ENCODE peak calls at places on chromosomes 2 and 18, in nine cellular contexts. One of them, this sample, is unnamed.

GRCh38 chr2:207935991-207936370 is 89.3 kb downstream of the PLEKHM3 start:
- DNase-seq in osteoblast: no peak
- DNase-seq in foreskin fibroblast: no peak
- DNase-seq in CD8-positive, alpha-beta T cell: no peak
- DNase-seq in lung: no peak
- DNase-seq in GM12865: no peak
- DNase-seq in IMR-90: no peak
- DNase-seq in mammary epithelial cell: no peak
- DNase-seq in brain microvascular endothelial cell: no peak
- DNase-seq in this sample: no peak

GRCh38 chr2:2846379-2847130 is 515.5 kb upstream of the MYT1L start:
- DNase-seq in CD8-positive, alpha-beta T cell: no peak
- DNase-seq in mammary epithelial cell: peak; percentile 5
- DNase-seq in IMR-90: no peak
- DNase-seq in foreskin fibroblast: no peak
- DNase-seq in brain microvascular endothelial cell: no peak
- DNase-seq in GM12865: no peak
- DNase-seq in lung: peak; percentile 33
- DNase-seq in osteoblast: no peak
- DNase-seq in this sample: no peak

GRCh38 chr2:102141915-102142828 is at the start of gene IL1R1:
- DNase-seq in osteoblast: peak; percentile 98
- DNase-seq in lung: peak; percentile 82
- DNase-seq in brain microvascular endothelial cell: peak; percentile 50
- DNase-seq in mammary epithelial cell: peak; percentile 77
- DNase-seq in CD8-positive, alpha-beta T cell: no peak
- DNase-seq in foreskin fibroblast: peak; percentile 96
- DNase-seq in GM12865: no peak
- DNase-seq in IMR-90: peak; percentile 80
- DNase-seq in this sample: peak; percentile 80

GRCh38 chr2:3483227-3483985 is 35.9 kb downstream of the ADI1 start:
- DNase-seq in brain microvascular endothelial cell: no peak
- DNase-seq in lung: peak; percentile 85
- DNase-seq in foreskin fibroblast: peak; percentile 60
- DNase-seq in GM12865: no peak
- DNase-seq in CD8-positive, alpha-beta T cell: no peak
- DNase-seq in osteoblast: peak; percentile 70
- DNase-seq in IMR-90: peak; percentile 58
- DNase-seq in mammary epithelial cell: no peak
- DNase-seq in this sample: peak; percentile 81

GRCh38 chr18:32138332-32138731 is 46.7 kb downstream of the RNF138 start:
- DNase-seq in mammary epithelial cell: no peak
- DNase-seq in CD8-positive, alpha-beta T cell: no peak
- DNase-seq in GM12865: no peak
- DNase-seq in brain microvascular endothelial cell: no peak
- DNase-seq in foreskin fibroblast: no peak
- DNase-seq in IMR-90: no peak
- DNase-seq in lung: no peak
- DNase-seq in osteoblast: no peak
- DNase-seq in this sample: no peak

GRCh38 chr2:234914371-234915154 is 37.3 kb upstream of the SH3BP4 start:
- DNase-seq in GM12865: no peak
- DNase-seq in CD8-positive, alpha-beta T cell: no peak
- DNase-seq in lung: no peak
- DNase-seq in brain microvascular endothelial cell: no peak
- DNase-seq in IMR-90: no peak
- DNase-seq in osteoblast: no peak
- DNase-seq in foreskin fibroblast: no peak
- DNase-seq in mammary epithelial cell: no peak
- DNase-seq in this sample: no peak

GRCh38 chr2:175600024-175600831 is 401.8 kb downstream of the LNPK start:
- DNase-seq in IMR-90: no peak
- DNase-seq in GM12865: no peak
- DNase-seq in foreskin fibroblast: peak; percentile 95
- DNase-seq in mammary epithelial cell: peak; percentile 4
- DNase-seq in CD8-positive, alpha-beta T cell: no peak
- DNase-seq in lung: no peak
- DNase-seq in brain microvascular endothelial cell: no peak
- DNase-seq in osteoblast: no peak
- DNase-seq in this sample: peak; percentile 73

GRCh38 chr2:102145107-102145506 is 2.6 kb downstream of the IL1R1 start:
- DNase-seq in GM12865: no peak
- DNase-seq in lung: no peak
- DNase-seq in osteoblast: no peak
- DNase-seq in CD8-positive, alpha-beta T cell: no peak
- DNase-seq in IMR-90: no peak
- DNase-seq in brain microvascular endothelial cell: no peak
- DNase-seq in foreskin fibroblast: no peak
- DNase-seq in mammary epithelial cell: no peak
- DNase-seq in this sample: no peak

GRCh38 chr2:16948710-16949109 is 283.1 kb upstream of the CYRIA start:
- DNase-seq in CD8-positive, alpha-beta T cell: no peak
- DNase-seq in lung: no peak
- DNase-seq in IMR-90: no peak
- DNase-seq in mammary epithelial cell: no peak
- DNase-seq in GM12865: no peak
- DNase-seq in brain microvascular endothelial cell: no peak
- DNase-seq in foreskin fibroblast: no peak
- DNase-seq in osteoblast: peak; percentile 9
- DNase-seq in this sample: no peak

GRCh38 chr18:46250084-46250811 is 146.1 kb downstream of the HAUS1 start:
- DNase-seq in foreskin fibroblast: peak; percentile 69
- DNase-seq in CD8-positive, alpha-beta T cell: no peak
- DNase-seq in GM12865: peak; percentile 93
- DNase-seq in IMR-90: peak; percentile 92
- DNase-seq in lung: peak; percentile 38
- DNase-seq in osteoblast: peak; percentile 77
- DNase-seq in mammary epithelial cell: peak; percentile 95
- DNase-seq in brain microvascular endothelial cell: peak; percentile 87
- DNase-seq in this sample: peak; percentile 93

GRCh38 chr2:1701556-1702185 is 42.6 kb downstream of the PXDN start:
- DNase-seq in lung: no peak
- DNase-seq in mammary epithelial cell: peak; percentile 73
- DNase-seq in CD8-positive, alpha-beta T cell: no peak
- DNase-seq in brain microvascular endothelial cell: no peak
- DNase-seq in IMR-90: no peak
- DNase-seq in GM12865: no peak
- DNase-seq in osteoblast: peak; percentile 49
- DNase-seq in foreskin fibroblast: no peak
- DNase-seq in this sample: no peak

GRCh38 chr2:9637330-9637729 is 6.5 kb upstream of the YWHAQ start:
- DNase-seq in CD8-positive, alpha-beta T cell: no peak
- DNase-seq in mammary epithelial cell: peak; percentile 83
- DNase-seq in IMR-90: peak; percentile 74
- DNase-seq in brain microvascular endothelial cell: peak; percentile 56
- DNase-seq in osteoblast: peak; percentile 64
- DNase-seq in foreskin fibroblast: peak; percentile 71
- DNase-seq in lung: no peak
- DNase-seq in GM12865: peak; percentile 35
- DNase-seq in this sample: peak; percentile 56

GRCh38 chr2:199833525-199833924 is 17.5 kb downstream of the FTCDNL1 start:
- DNase-seq in GM12865: no peak
- DNase-seq in mammary epithelial cell: no peak
- DNase-seq in CD8-positive, alpha-beta T cell: no peak
- DNase-seq in foreskin fibroblast: no peak
- DNase-seq in brain microvascular endothelial cell: no peak
- DNase-seq in IMR-90: no peak
- DNase-seq in lung: no peak
- DNase-seq in osteoblast: no peak
- DNase-seq in this sample: no peak

GRCh38 chr2:103739216-103739615 is 977.4 kb downstream of the TMEM182 start:
- DNase-seq in foreskin fibroblast: no peak
- DNase-seq in osteoblast: no peak
- DNase-seq in CD8-positive, alpha-beta T cell: no peak
- DNase-seq in IMR-90: no peak
- DNase-seq in mammary epithelial cell: no peak
- DNase-seq in brain microvascular endothelial cell: no peak
- DNase-seq in GM12865: no peak
- DNase-seq in lung: no peak
- DNase-seq in this sample: no peak

GRCh38 chr2:193267496-193268002 is 1072.8 kb upstream of the TMEFF2 start:
- DNase-seq in CD8-positive, alpha-beta T cell: no peak
- DNase-seq in GM12865: no peak
- DNase-seq in lung: no peak
- DNase-seq in foreskin fibroblast: no peak
- DNase-seq in osteoblast: no peak
- DNase-seq in mammary epithelial cell: no peak
- DNase-seq in IMR-90: no peak
- DNase-seq in brain microvascular endothelial cell: no peak
- DNase-seq in this sample: no peak

GRCh38 chr2:188813846-188814245 is 160.3 kb upstream of the COL3A1 start:
- DNase-seq in mammary epithelial cell: no peak
- DNase-seq in GM12865: no peak
- DNase-seq in lung: no peak
- DNase-seq in CD8-positive, alpha-beta T cell: no peak
- DNase-seq in brain microvascular endothelial cell: peak; percentile 55
- DNase-seq in foreskin fibroblast: no peak
- DNase-seq in osteoblast: no peak
- DNase-seq in IMR-90: no peak
- DNase-seq in this sample: peak; percentile 42

GRCh38 chr2:1602359-1603010 is 141.8 kb downstream of the PXDN start:
- DNase-seq in foreskin fibroblast: no peak
- DNase-seq in osteoblast: peak; percentile 68
- DNase-seq in GM12865: no peak
- DNase-seq in lung: no peak
- DNase-seq in CD8-positive, alpha-beta T cell: no peak
- DNase-seq in mammary epithelial cell: no peak
- DNase-seq in IMR-90: no peak
- DNase-seq in brain microvascular endothelial cell: no peak
- DNase-seq in this sample: no peak

GRCh38 chr2:127084611-127085031 is 22.3 kb downstream of the BIN1 start:
- DNase-seq in osteoblast: peak; percentile 94
- DNase-seq in GM12865: no peak
- DNase-seq in brain microvascular endothelial cell: no peak
- DNase-seq in lung: no peak
- DNase-seq in CD8-positive, alpha-beta T cell: peak; percentile 24
- DNase-seq in foreskin fibroblast: no peak
- DNase-seq in IMR-90: no peak
- DNase-seq in mammary epithelial cell: no peak
- DNase-seq in this sample: peak; percentile 85

GRCh38 chr18:51425889-51426288 is 228.4 kb upstream of the MEX3C start:
- DNase-seq in lung: no peak
- DNase-seq in GM12865: peak; percentile 38
- DNase-seq in IMR-90: no peak
- DNase-seq in osteoblast: no peak
- DNase-seq in foreskin fibroblast: no peak
- DNase-seq in CD8-positive, alpha-beta T cell: no peak
- DNase-seq in mammary epithelial cell: no peak
- DNase-seq in brain microvascular endothelial cell: no peak
- DNase-seq in this sample: no peak

GRCh38 chr2:52340185-52340584 is 1308.3 kb upstream of the NRXN1 start:
- DNase-seq in lung: no peak
- DNase-seq in CD8-positive, alpha-beta T cell: no peak
- DNase-seq in foreskin fibroblast: peak; percentile 15
- DNase-seq in mammary epithelial cell: no peak
- DNase-seq in osteoblast: no peak
- DNase-seq in brain microvascular endothelial cell: no peak
- DNase-seq in GM12865: no peak
- DNase-seq in IMR-90: peak; percentile 41
- DNase-seq in this sample: no peak
- H3K4me3 ChIP-seq in lung: no peak overlapping the region
- H3K4me3 ChIP-seq in CD8-positive, alpha-beta T cell: no peak overlapping the region
- H3K4me3 ChIP-seq in foreskin fibroblast: no peak overlapping the region
- H3K4me3 ChIP-seq in mammary epithelial cell: no peak overlapping the region
- H3K4me3 ChIP-seq in osteoblast: no peak overlapping the region
- H3K4me3 ChIP-seq in brain microvascular endothelial cell: no peak overlapping the region
- H3K4me3 ChIP-seq in GM12865: no peak overlapping the region
- H3K4me3 ChIP-seq in IMR-90: no peak overlapping the region
- H3K4me3 ChIP-seq in this sample: no peak overlapping the region

DNA sequence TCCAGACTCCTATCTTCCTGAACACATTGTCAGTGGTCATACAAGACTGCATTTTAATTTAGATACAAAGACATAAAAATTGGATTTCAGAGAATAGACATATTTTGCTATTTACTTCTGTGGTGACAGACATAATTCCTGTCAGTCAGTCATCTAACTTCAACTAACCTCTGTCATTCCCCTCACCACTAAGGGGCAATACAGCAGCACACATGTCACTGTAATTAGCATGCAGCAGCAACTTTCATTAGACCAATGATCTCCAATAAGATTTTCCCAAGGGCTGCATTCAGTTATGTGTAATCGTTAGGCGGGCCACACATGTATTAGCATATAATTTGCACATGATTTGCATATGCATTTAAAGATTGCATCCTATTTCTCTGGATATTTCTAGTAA is 624.5 kb downstream of the NR4A2 start:
- DNase-seq in CD8-positive, alpha-beta T cell: no peak
- DNase-seq in brain microvascular endothelial cell: no peak
- DNase-seq in GM12865: no peak
- DNase-seq in mammary epithelial cell: no peak
- DNase-seq in IMR-90: no peak
- DNase-seq in foreskin fibroblast: no peak
- DNase-seq in lung: no peak
- DNase-seq in osteoblast: no peak
- DNase-seq in this sample: no peak
- TF ChIP-seq CTCF in CD8-positive, alpha-beta T cell: no peak
- TF ChIP-seq CTCF in brain microvascular endothelial cell: no peak
- TF ChIP-seq CTCF in GM12865: no peak
- TF ChIP-seq CTCF in mammary epithelial cell: no peak
- TF ChIP-seq CTCF in IMR-90: no peak
- TF ChIP-seq CTCF in foreskin fibroblast: no peak
- TF ChIP-seq CTCF in lung: no peak
- TF ChIP-seq CTCF in osteoblast: no peak
- TF ChIP-seq CTCF in this sample: no peak

DNA sequence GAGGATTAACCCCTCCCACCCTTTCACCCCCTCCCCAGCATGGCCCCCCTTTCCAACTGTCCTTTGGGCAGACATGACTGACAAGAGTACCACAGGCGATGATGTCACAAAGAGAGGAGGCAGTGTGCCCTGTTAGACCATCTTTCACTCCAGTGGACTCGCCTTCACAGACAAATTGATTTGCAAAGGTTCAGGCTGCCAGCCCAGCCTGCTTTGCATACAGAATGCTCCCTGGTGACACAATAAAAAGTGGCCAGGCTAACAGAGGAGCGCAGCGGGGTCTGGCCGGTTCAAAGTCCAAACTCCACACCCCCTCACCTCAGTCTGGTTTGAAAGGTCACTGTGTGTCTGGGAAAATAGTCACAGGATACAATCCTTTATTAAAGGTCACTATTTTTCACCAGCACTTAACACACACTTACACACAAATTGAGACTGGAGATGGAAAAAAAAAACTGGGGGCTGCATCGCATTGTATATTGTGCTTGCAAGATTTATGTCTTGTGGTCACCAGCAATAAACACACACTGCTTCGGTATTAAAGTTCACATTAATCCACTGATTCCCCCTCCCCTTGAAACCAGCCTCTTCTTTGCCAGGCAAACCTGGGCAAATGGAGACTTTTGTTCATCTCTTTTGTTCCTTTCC is 236.9 kb downstream of the BCL11A start:
- DNase-seq in brain microvascular endothelial cell: no peak
- DNase-seq in osteoblast: no peak
- DNase-seq in lung: no peak
- DNase-seq in GM12865: peak; percentile 29
- DNase-seq in CD8-positive, alpha-beta T cell: no peak
- DNase-seq in IMR-90: no peak
- DNase-seq in mammary epithelial cell: no peak
- DNase-seq in foreskin fibroblast: no peak
- DNase-seq in this sample: no peak
- H3K4me3 ChIP-seq in brain microvascular endothelial cell: no peak overlapping the region
- H3K4me3 ChIP-seq in osteoblast: no peak overlapping the region
- H3K4me3 ChIP-seq in lung: no peak overlapping the region
- H3K4me3 ChIP-seq in GM12865: no peak overlapping the region
- H3K4me3 ChIP-seq in CD8-positive, alpha-beta T cell: no peak overlapping the region
- H3K4me3 ChIP-seq in IMR-90: no peak overlapping the region
- H3K4me3 ChIP-seq in mammary epithelial cell: no peak overlapping the region
- H3K4me3 ChIP-seq in foreskin fibroblast: no peak overlapping the region
- H3K4me3 ChIP-seq in this sample: no peak overlapping the region

GRCh38 chr2:150792780-150793300 is 305.4 kb upstream of the RND3 start:
- DNase-seq in lung: no peak
- DNase-seq in mammary epithelial cell: no peak
- DNase-seq in foreskin fibroblast: no peak
- DNase-seq in brain microvascular endothelial cell: no peak
- DNase-seq in IMR-90: no peak
- DNase-seq in GM12865: no peak
- DNase-seq in osteoblast: no peak
- DNase-seq in CD8-positive, alpha-beta T cell: no peak
- DNase-seq in this sample: no peak
- TF ChIP-seq CTCF in lung: no peak
- TF ChIP-seq CTCF in mammary epithelial cell: no peak
- TF ChIP-seq CTCF in foreskin fibroblast: no peak
- TF ChIP-seq CTCF in brain microvascular endothelial cell: no peak
- TF ChIP-seq CTCF in IMR-90: no peak
- TF ChIP-seq CTCF in GM12865: no peak
- TF ChIP-seq CTCF in osteoblast: no peak
- TF ChIP-seq CTCF in CD8-positive, alpha-beta T cell: no peak
- TF ChIP-seq CTCF in this sample: no peak

This sample was measured in fibroblast of villous mesenchyme.